ENCODE peak calls at places on chromosome X, in seven cellular contexts. D is H9, M is mesenchymal stem cell, C is IMR-90, Z is mesendoderm, S is H1, Q is trophoblast cell. K is an unnamed sample.

GRCh38 chrX:109643687-109644086 is 18.7 kb upstream of the KCNE5 start:
- DNase-seq in D (no peak), M (no peak), C (no peak), Z (no peak), S (no peak), Q (no peak), K (no peak)

GRCh38 chrX:68731254-68731653 is 83.8 kb downstream of the STARD8 start:
- DNase-seq in D (no peak), M (no peak), C (no peak), Z (peak), S (no peak), Q (no peak), K (no peak)

GRCh38 chrX:155874571-155875244 is 6.4 kb upstream of the VAMP7 start:
- DNase-seq in D (no peak), M (no peak), C (no peak), Z (no peak), S (no peak), Q (no peak), K (no peak)

GRCh38 chrX:150573702-150574101 is 5.3 kb downstream of the MTM1 start:
- DNase-seq in D (no peak), M (no peak), C (no peak), Z (no peak), S (no peak), Q (no peak), K (no peak)

GRCh38 chrX:141760761-141761160 is 62.2 kb upstream of the SPANXD start:
- DNase-seq in D (no peak), M (no peak), C (peak), Z (no peak), S (no peak), Q (no peak), K (no peak)

GRCh38 chrX:151031365-151031975 is 48.3 kb downstream of the HMGB3 start:
- DNase-seq in D (no peak), M (no peak), C (no peak), Z (no peak), S (no peak), Q (no peak), K (no peak)

GRCh38 chrX:7139202-7140081 is 8.1 kb upstream of the STS start:
- DNase-seq in D (no peak), M (peak), C (peak), Z (no peak), S (no peak), Q (no peak), K (no peak)

GRCh38 chrX:10110984-10111363 is 45.8 kb upstream of the CLCN4 start:
- DNase-seq in D (no peak), M (no peak), C (no peak), Z (no peak), S (no peak), Q (no peak), K (no peak)

GRCh38 chrX:108245462-108245861 is 153.9 kb downstream of the ATG4A start:
- DNase-seq in D (no peak), M (no peak), C (no peak), Z (peak), S (no peak), Q (no peak), K (no peak)

GRCh38 chrX:78378476-78379115 is 51.2 kb upstream of the CYSLTR1 start:
- DNase-seq in D (no peak), M (no peak), C (no peak), Z (no peak), S (no peak), Q (no peak), K (no peak)

GRCh38 chrX:131910565-131910964 is 112.5 kb upstream of the STK26 start:
- DNase-seq in D (no peak), M (no peak), C (no peak), Z (no peak), S (no peak), Q (no peak), K (no peak)

DNA sequence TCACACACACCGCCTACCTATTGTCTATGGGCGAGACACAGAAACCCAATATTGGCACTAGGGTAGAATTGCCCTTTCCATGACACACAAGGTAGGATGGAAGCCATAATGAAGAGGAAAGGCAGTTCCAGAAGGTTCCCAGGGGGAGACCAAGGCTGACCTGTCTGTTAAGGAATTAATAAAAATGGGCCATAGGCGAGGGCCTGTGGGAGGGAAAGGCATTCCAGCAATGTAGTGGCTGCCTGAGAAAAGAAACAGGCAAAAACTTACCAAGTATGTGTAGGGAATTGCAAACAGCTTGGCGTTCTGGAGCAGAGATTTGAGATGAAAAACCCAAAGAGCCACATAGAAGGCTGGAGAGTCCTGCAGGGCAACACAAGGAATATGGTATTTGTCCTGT is 19.1 kb downstream of the MAGED2 start:
- DNase-seq in D (no peak), M (no peak), C (no peak), Z (no peak), S (no peak), Q (peak), K (no peak)
- H3K18ac ChIP-seq in D (no peak), M (no peak), C (no peak), Z (no peak), S (no peak), Q (no peak), K (no peak)

DNA sequence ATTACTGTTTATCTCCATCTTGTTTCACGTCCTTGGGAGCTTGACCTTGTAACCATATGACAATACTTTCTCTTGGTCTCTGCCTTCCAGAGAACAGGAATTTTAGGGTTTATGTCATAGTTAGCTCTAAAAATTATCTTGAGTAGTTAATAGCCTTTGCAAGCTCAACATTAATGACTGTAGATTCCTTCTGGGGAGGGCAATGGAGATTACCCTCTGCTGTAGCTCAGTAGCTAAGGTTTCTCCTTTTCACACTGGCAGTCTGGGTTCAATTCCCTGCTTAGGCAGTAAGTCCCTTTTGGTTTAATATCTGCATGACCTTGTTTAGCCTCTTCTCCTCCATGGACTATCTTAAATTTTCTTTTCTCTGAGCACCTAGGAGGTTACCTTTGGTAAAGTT is 181.7 kb upstream of the GPR101 start:
- DNase-seq in D (no peak), M (no peak), C (no peak), Z (no peak), S (no peak), Q (no peak), K (no peak)
- H3K18ac ChIP-seq in D (no peak), M (no peak), C (no peak), Z (no peak), S (no peak), Q (no peak), K (no peak)

GRCh38 chrX:102968216-102968615 is 31.1 kb downstream of the RAB40AL start:
- DNase-seq in D (no peak), M (no peak), C (no peak), Z (no peak), S (no peak), Q (no peak), K (no peak)
- H3K18ac ChIP-seq in D (no peak), M (no peak), C (no peak), Z (no peak), S (no peak), Q (no peak), K (no peak)

GRCh38 chrX:52867610-52868348 is at the start of gene XAGE3:
- DNase-seq in D (no peak), M (no peak), C (no peak), Z (no peak), S (no peak), Q (peak), K (no peak)

GRCh38 chrX:52874661-52875060 is 6.8 kb upstream of the XAGE3 start:
- DNase-seq in D (no peak), M (no peak), C (no peak), Z (no peak), S (no peak), Q (peak), K (no peak)

GRCh38 chrX:52865328-52865980 is 2.4 kb downstream of the XAGE3 start:
- DNase-seq in D (no peak), M (no peak), C (peak), Z (no peak), S (no peak), Q (no peak), K (no peak)

GRCh38 chrX:52870041-52870440 is 2.2 kb upstream of the XAGE3 start:
- DNase-seq in D (no peak), M (no peak), C (no peak), Z (no peak), S (no peak), Q (no peak), K (no peak)
- H3K18ac ChIP-seq in D (no peak), M (no peak), C (no peak), Z (no peak), S (no peak), Q (no peak), K (no peak)

GRCh38 chrX:136762820-136763452 is 17.8 kb downstream of the ARHGEF6 start:
- DNase-seq in D (no peak), M (no peak), C (no peak), Z (peak), S (no peak), Q (no peak), K (no peak)
- H3K18ac ChIP-seq in D (no peak), M (no peak), C (no peak), Z (no peak), S (no peak), Q (no peak), K (no peak)

GRCh38 chrX:84318661-84319060 is 130.7 kb upstream of the RPS6KA6 start:
- DNase-seq in D (no peak), M (no peak), C (no peak), Z (no peak), S (no peak), Q (no peak), K (no peak)
- H3K18ac ChIP-seq in D (no peak), M (no peak), C (no peak), Z (no peak), S (no peak), Q (no peak), K (no peak)

K was measured in neuronal stem cell.